ENCODE peak calls at places on chromosome 17, in five cellular contexts. G is fibroblast of lung; L is GM23248; H is stimulated activated CD8-positive, alpha-beta memory T cell treated with anti-CD3 and anti-CD28 coated beads, Interleukin-7, amount 100 ng/mL, for 1 hour; T is CD8-positive, alpha-beta T cell. K is an unnamed sample.

GRCh38 chr17:43917348-43918025 is 10.2 kb upstream of the MPP2 start:
- DNase-seq in G (peak; percentile 37), L (peak; percentile 17), H (no peak), T (no peak), K (peak; percentile 47)

GRCh38 chr17:5297245-5297644 is 15.2 kb downstream of the RABEP1 start:
- DNase-seq in G (no peak), L (no peak), H (no peak), T (no peak), K (no peak)

GRCh38 chr17:40558651-40559015 is 6.6 kb downstream of the CCR7 start:
- DNase-seq in G (no peak), L (no peak), H (no peak), T (no peak), K (no peak)

GRCh38 chr17:57096472-57097198 is 11.6 kb downstream of the AKAP1 start:
- DNase-seq in G (no peak), L (no peak), H (no peak), T (no peak), K (no peak)

GRCh38 chr17:35341465-35341992 is 31.9 kb downstream of the SLFN11 start:
- DNase-seq in G (no peak), L (no peak), H (no peak), T (no peak), K (no peak)

GRCh38 chr17:9290226-9290613 is 268.9 kb downstream of the NTN1 start:
- DNase-seq in G (no peak), L (no peak), H (no peak), T (no peak), K (no peak)

GRCh38 chr17:48528153-48528912 is 2.5 kb downstream of the HOXB1 start:
- DNase-seq in G (no peak), L (no peak), H (no peak), T (no peak), K (no peak)

GRCh38 chr17:40503154-40503553 is 1.7 kb upstream of the TNS4 start:
- DNase-seq in G (no peak), L (no peak), H (no peak), T (no peak), K (no peak)

GRCh38 chr17:51154176-51154575 is 817 bp downstream of the NME1 start:
- DNase-seq in G (peak; percentile 12), L (peak; percentile 44), H (no peak), T (no peak), K (peak; percentile 21)

GRCh38 chr17:12659500-12659899 is 6.2 kb upstream of the MYOCD start:
- DNase-seq in G (peak; percentile 32), L (peak; percentile 21), H (no peak), T (no peak), K (peak; percentile 3)

K was measured in astrocyte of the hippocampus.